ENCODE peak calls at places on chromosomes 3 and 15, in six cellular contexts. J is mesendoderm, P is mesenchymal stem cell, Q is IMR-90, C is H1, V is H9. D is an unnamed sample. For H3K4me1, the result is how much of the 10 kb centered on the place peaks cover.

GRCh38 chr3:169846458-169847193 is 23.1 kb downstream of the LRRC31 start:
- DNase-seq in C (peak), V (no peak), J (peak), Q (peak), P (peak), D (no peak)

GRCh38 chr15:28456476-28457395 is 76.0 kb downstream of the GOLGA8G start:
- DNase-seq in P (no peak), V (peak), C (peak), J (no peak), Q (peak), D (no peak)

GRCh38 chr3:10373686-10374261 is 52.9 kb upstream of the SEC13 start:
- DNase-seq in P (peak), Q (peak), J (peak), V (no peak), C (no peak), D (peak)

GRCh38 chr3:9820944-9821343 is 10.9 kb downstream of the TTLL3 start:
- DNase-seq in C (no peak), V (peak), J (peak), P (peak), Q (peak), D (no peak)

GRCh38 chr3:45008117-45008516 is 18.0 kb upstream of the CLEC3B start:
- DNase-seq in Q (peak), V (no peak), J (no peak), P (peak), C (no peak), D (no peak)

GRCh38 chr15:74808073-74808839 is 4.4 kb upstream of the LMAN1L start:
- DNase-seq in Q (peak), V (no peak), P (no peak), J (no peak), C (no peak), D (peak)

GRCh38 chr15:68348601-68349000 is 71.1 kb downstream of the FEM1B start:
- DNase-seq in V (no peak), P (no peak), C (no peak), J (no peak), Q (no peak), D (no peak)

GRCh38 chr3:13335062-13335461 is 85.1 kb downstream of the NUP210 start:
- DNase-seq in Q (no peak), C (no peak), V (no peak), P (no peak), J (no peak), D (no peak)

GRCh38 chr15:70589221-70589620 is 174.1 kb downstream of the UACA start:
- DNase-seq in J (no peak), V (peak), Q (peak), P (peak), C (no peak), D (no peak)

GRCh38 chr3:196150481-196150880 is 60.7 kb downstream of the ZDHHC19 start:
- DNase-seq in P (no peak), V (no peak), Q (no peak), J (no peak), C (no peak), D (no peak)

DNA sequence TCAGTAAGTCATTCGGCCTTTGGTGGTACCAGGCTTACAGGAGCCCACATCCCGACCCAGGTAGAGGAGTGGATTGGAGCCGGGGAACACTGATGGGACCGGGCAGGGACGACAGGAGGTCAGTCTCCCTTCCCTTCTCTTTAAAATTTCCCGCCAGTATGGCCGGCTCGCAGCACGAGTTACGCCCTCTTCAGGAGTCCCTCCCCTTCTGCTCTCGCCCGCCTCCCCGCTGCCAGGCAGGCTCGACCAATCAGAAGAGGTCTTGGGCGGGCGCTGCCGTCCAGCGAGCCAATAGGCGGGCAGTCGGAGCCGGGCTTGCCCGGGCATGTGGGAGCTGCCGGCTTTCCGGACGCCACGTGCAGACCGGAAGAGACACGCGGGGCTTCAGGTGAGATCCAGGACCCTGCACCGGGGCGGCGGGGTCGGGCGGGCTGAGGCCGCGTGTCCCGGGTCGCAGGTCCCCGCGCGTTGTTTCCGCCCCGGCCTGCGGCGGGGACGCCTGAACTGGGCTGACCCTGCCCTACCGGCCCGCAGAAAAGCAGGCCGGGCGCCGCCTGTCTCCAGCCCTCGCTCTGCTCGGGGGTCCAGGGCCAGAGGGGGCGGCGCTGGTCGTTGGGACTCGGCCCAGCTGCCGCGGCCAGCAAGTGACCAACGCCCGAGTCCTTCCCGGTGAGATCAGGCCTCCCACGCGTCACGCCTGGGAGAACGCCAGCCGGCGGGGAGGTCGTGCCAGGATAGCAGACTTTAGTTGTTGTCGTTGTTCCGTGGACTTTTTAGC is at the start of gene AEN:
- DNase-seq in C (peak), P (peak), V (peak), Q (peak), J (peak), D (peak)
- H3K4ac ChIP-seq in C (peak), P (peak), V (peak), Q (peak), J (peak), D (peak)

DNA sequence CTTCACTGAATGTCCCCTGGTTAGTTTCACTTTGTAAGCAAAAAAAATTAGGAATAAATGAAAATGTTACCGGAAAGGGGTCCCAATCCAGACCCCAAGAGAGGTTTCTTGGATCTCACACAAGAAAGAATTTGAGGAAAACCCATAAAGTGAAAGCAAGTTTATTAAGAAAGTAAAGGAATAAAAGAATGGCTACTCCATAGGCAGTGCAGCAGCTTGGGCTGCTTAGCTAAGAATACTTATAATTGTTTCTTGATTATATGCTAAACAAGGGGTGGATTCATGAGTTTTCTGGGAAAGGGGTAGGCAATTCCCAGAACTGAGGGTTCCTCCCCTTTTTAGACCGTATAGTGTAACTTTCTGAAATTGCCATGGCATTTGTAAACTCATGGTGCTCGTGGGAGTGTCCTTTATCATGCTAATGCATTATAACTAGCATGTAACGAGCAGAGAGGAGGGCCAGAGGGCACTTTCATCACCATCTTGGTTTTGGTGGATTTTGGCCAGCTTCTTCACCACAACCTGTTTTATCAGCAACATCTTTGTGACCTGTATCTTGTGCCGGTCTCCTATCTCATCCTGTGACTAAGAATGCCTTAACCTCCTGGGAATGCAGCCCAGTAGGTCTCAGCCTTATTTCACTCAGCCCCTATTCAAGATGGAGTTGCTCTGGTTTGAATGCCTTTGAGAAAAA is 41.0 kb upstream of the CMSS1 start:
- DNase-seq in P (no peak), Q (peak), J (peak), V (no peak), C (no peak), D (peak)
- H3K4me1 ChIP-seq in P (under half), Q (under half), J (under half), V (under half), C (under half), D (under half)

GRCh38 chr3:100170492-100170891 is 56.2 kb upstream of the FILIP1L start:
- DNase-seq in J (no peak), C (no peak), Q (no peak), P (no peak), V (no peak), D (no peak)

GRCh38 chr3:100175637-100176250 is 61.4 kb upstream of the FILIP1L start:
- DNase-seq in V (no peak), C (no peak), Q (no peak), P (no peak), J (peak), D (no peak)

GRCh38 chr3:100173931-100174330 is 59.6 kb upstream of the FILIP1L start:
- DNase-seq in J (no peak), P (no peak), V (no peak), C (no peak), Q (no peak), D (no peak)

GRCh38 chr3:100169186-100169585 is 54.9 kb upstream of the FILIP1L start:
- DNase-seq in C (no peak), V (no peak), Q (no peak), P (peak), J (no peak), D (no peak)

DNA sequence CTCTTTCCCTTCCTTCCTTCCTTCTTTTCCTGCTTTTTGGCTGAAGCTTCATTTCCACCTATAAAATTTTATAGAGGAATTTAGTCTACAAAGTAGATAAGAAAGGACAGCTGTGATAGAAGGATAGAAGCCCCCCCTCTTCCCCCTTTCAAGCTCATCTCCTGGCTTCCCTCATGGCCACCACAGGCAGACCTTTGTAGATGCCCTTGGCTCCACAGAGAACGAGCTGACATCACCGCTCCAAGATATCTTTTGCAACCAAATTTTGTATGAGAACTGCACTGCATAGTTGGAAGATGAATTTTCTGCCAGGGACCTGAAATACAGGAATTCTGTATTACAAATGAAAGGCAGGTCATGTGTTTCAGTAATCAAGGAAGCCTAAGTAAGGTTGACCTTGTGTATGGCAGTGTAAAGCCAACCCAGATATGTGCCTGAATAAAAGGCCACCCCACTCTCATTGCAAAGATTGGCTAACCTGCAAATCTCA is 57.0 kb upstream of the FILIP1L start:
- DNase-seq in J (no peak), Q (no peak), P (no peak), V (no peak), C (no peak), D (peak)
- H3K4ac ChIP-seq in J (no peak), Q (no peak), P (no peak), V (no peak), C (no peak), D (no peak)

GRCh38 chr3:152391671-152392070 is 122.9 kb downstream of the MBNL1 start:
- DNase-seq in J (no peak), V (no peak), P (no peak), C (no peak), Q (no peak), D (no peak)
- H3K4me1 ChIP-seq in J (under half), V (under half), P (under half), C (under half), Q (under half), D (under half)

D was measured in trophoblast cell.